ENCODE peak calls at places on chromosomes 13 and 19, in four cellular contexts. D, U, W and T are unnamed samples.

GRCh38 chr19:48905664-48906063 is 5.6 kb downstream of the NUCB1 start:
- DNase-seq in D (no peak), U (no peak), W (no peak), T (no peak)

GRCh38 chr19:57888494-57889231 is at the start of gene ZNF814:
- DNase-seq in D (peak), U (no peak), W (peak), T (peak)

GRCh38 chr19:480016-480855 is 16.1 kb upstream of the MADCAM1 start:
- DNase-seq in D (no peak), U (no peak), W (peak), T (peak)

GRCh38 chr19:46488551-46488950 is 7.1 kb downstream of the PNMA8B start:
- DNase-seq in D (no peak), U (no peak), W (no peak), T (no peak)

GRCh38 chr19:3986260-3987041 is 1.2 kb upstream of the EEF2 start:
- DNase-seq in D (peak), U (peak), W (peak), T (peak)

GRCh38 chr19:928471-929259 is 2.8 kb downstream of the ARID3A start:
- DNase-seq in D (no peak), U (no peak), W (no peak), T (no peak)

GRCh38 chr13:76717092-76717491 is 169.1 kb downstream of the KCTD12 start:
- DNase-seq in D (no peak), U (no peak), W (no peak), T (peak)

GRCh38 chr19:12364391-12365093 is 941 bp downstream of the ZNF442 start:
- DNase-seq in D (no peak), U (no peak), W (peak), T (no peak)

GRCh38 chr13:52899206-52899605 is 50.8 kb upstream of the PCDH8 start:
- DNase-seq in D (no peak), U (no peak), W (no peak), T (no peak)

GRCh38 chr19:39197808-39198207 is 1.0 kb downstream of the NCCRP1 start:
- DNase-seq in D (no peak), U (no peak), W (no peak), T (no peak)